ENCODE peak calls at places on chromosomes 5 and 9, in four cellular contexts. One of them, this sample, is unnamed.

GRCh38 chr9:89177021-89177400 is 1.6 kb downstream of the SHC3 start:
- DNase-seq in H9: no peak
- DNase-seq in IMR-90: peak; percentile 58
- DNase-seq in H1: no peak
- DNase-seq in this sample: peak; percentile 54

GRCh38 chr9:115208503-115208902 is 90.5 kb upstream of the TNC start:
- DNase-seq in IMR-90: peak; percentile 70
- DNase-seq in H9: no peak
- DNase-seq in H1: no peak
- DNase-seq in this sample: no peak

GRCh38 chr5:100188339-100188738 is 346.8 kb upstream of the FAM174A start:
- DNase-seq in IMR-90: no peak
- DNase-seq in H9: no peak
- DNase-seq in H1: no peak
- DNase-seq in this sample: no peak

GRCh38 chr5:175597718-175598117 is 60.2 kb upstream of the HRH2 start:
- DNase-seq in H1: no peak
- DNase-seq in IMR-90: no peak
- DNase-seq in H9: no peak
- DNase-seq in this sample: no peak

GRCh38 chr5:168992687-168993086 is 308.3 kb downstream of the SLIT3 start:
- DNase-seq in H9: peak; percentile 41
- DNase-seq in H1: peak; percentile 49
- DNase-seq in IMR-90: no peak
- DNase-seq in this sample: peak; percentile 51

GRCh38 chr5:171633776-171634470 is 151.7 kb upstream of the SMIM23 start:
- DNase-seq in IMR-90: no peak
- DNase-seq in H1: no peak
- DNase-seq in H9: no peak
- DNase-seq in this sample: no peak

GRCh38 chr5:107840592-107840991 is 169.9 kb upstream of the EFNA5 start:
- DNase-seq in H9: no peak
- DNase-seq in H1: no peak
- DNase-seq in IMR-90: no peak
- DNase-seq in this sample: no peak

GRCh38 chr5:132005591-132005990 is 5.9 kb downstream of the ACSL6 start:
- DNase-seq in H1: no peak
- DNase-seq in IMR-90: no peak
- DNase-seq in H9: no peak
- DNase-seq in this sample: no peak

GRCh38 chr9:21060919-21061561 is 16.7 kb downstream of the IFNB1 start:
- DNase-seq in H9: no peak
- DNase-seq in H1: no peak
- DNase-seq in IMR-90: peak; percentile 36
- DNase-seq in this sample: peak; percentile 19

GRCh38 chr5:171770153-171770552 is 15.5 kb upstream of the SMIM23 start:
- DNase-seq in IMR-90: no peak
- DNase-seq in H1: peak; percentile 48
- DNase-seq in H9: peak; percentile 47
- DNase-seq in this sample: peak; percentile 49

GRCh38 chr5:142548739-142549275 is 137.1 kb downstream of the FGF1 start:
- DNase-seq in H1: peak; percentile 73
- DNase-seq in IMR-90: peak; percentile 97
- DNase-seq in H9: peak; percentile 93
- DNase-seq in this sample: peak; percentile 99

GRCh38 chr9:136578620-136578914 is 32.7 kb upstream of the NOTCH1 start:
- DNase-seq in IMR-90: no peak
- DNase-seq in H9: no peak
- DNase-seq in H1: no peak
- DNase-seq in this sample: no peak

GRCh38 chr5:17243287-17244063 is 26.0 kb downstream of the BASP1 start:
- DNase-seq in H9: no peak
- DNase-seq in H1: no peak
- DNase-seq in IMR-90: no peak
- DNase-seq in this sample: no peak

GRCh38 chr5:87300744-87301143 is 33.1 kb downstream of the RASA1 start:
- DNase-seq in IMR-90: peak; percentile 94
- DNase-seq in H9: no peak
- DNase-seq in H1: no peak
- DNase-seq in this sample: peak; percentile 62

GRCh38 chr5:181120311-181120710 is 10.7 kb downstream of the OR2V1 start:
- DNase-seq in IMR-90: peak; percentile 41
- DNase-seq in H9: no peak
- DNase-seq in H1: no peak
- DNase-seq in this sample: no peak

GRCh38 chr5:141941307-141941706 is 16.7 kb downstream of the PCDH12 start:
- DNase-seq in IMR-90: no peak
- DNase-seq in H9: no peak
- DNase-seq in H1: no peak
- DNase-seq in this sample: no peak

GRCh38 chr9:114677418-114677817 is 4.6 kb downstream of the TEX48 start:
- DNase-seq in H9: no peak
- DNase-seq in H1: no peak
- DNase-seq in IMR-90: peak; percentile 100
- DNase-seq in this sample: no peak

GRCh38 chr9:97747201-97747965 is 50.2 kb upstream of the XPA start:
- DNase-seq in H9: no peak
- DNase-seq in H1: no peak
- DNase-seq in IMR-90: no peak
- DNase-seq in this sample: peak; percentile 44

GRCh38 chr5:43231977-43232376 is 40.0 kb downstream of the NIM1K start:
- DNase-seq in IMR-90: no peak
- DNase-seq in H9: peak; percentile 36
- DNase-seq in H1: peak; percentile 52
- DNase-seq in this sample: peak; percentile 34

GRCh38 chr5:71899865-71900342 is 180.8 kb downstream of the CARTPT start:
- DNase-seq in H9: no peak
- DNase-seq in H1: no peak
- DNase-seq in IMR-90: peak; percentile 65
- DNase-seq in this sample: no peak

GRCh38 chr5:151595411-151595826 is 4.3 kb upstream of the FAT2 start:
- DNase-seq in H9: no peak
- DNase-seq in H1: no peak
- DNase-seq in IMR-90: no peak
- DNase-seq in this sample: no peak

GRCh38 chr5:128227984-128228383 is 144.4 kb downstream of the SLC12A2 start:
- DNase-seq in H9: no peak
- DNase-seq in IMR-90: peak; percentile 91
- DNase-seq in H1: no peak
- DNase-seq in this sample: no peak

GRCh38 chr9:4366649-4367330 is 66.9 kb upstream of the GLIS3 start:
- DNase-seq in IMR-90: peak; percentile 54
- DNase-seq in H1: peak; percentile 59
- DNase-seq in H9: peak; percentile 63
- DNase-seq in this sample: peak; percentile 78

GRCh38 chr5:60495644-60496520 is 204.1 kb downstream of the DEPDC1B start:
- DNase-seq in H9: no peak
- DNase-seq in IMR-90: no peak
- DNase-seq in H1: no peak
- DNase-seq in this sample: no peak

GRCh38 chr9:134375011-134375390 is 48.7 kb downstream of the RXRA start:
- DNase-seq in H9: no peak
- DNase-seq in IMR-90: no peak
- DNase-seq in H1: no peak
- DNase-seq in this sample: no peak

GRCh38 chr5:51347704-51348103 is 35.5 kb upstream of the ISL1 start:
- DNase-seq in H9: no peak
- DNase-seq in IMR-90: no peak
- DNase-seq in H1: no peak
- DNase-seq in this sample: peak; percentile 68

GRCh38 chr9:114313186-114313585 is 9.7 kb upstream of the ORM1 start:
- DNase-seq in IMR-90: no peak
- DNase-seq in H9: no peak
- DNase-seq in H1: peak; percentile 10
- DNase-seq in this sample: no peak

GRCh38 chr9:88782931-88783451 is 208.3 kb upstream of the S1PR3 start:
- DNase-seq in H9: no peak
- DNase-seq in H1: no peak
- DNase-seq in IMR-90: peak; percentile 48
- DNase-seq in this sample: no peak

GRCh38 chr9:15271403-15271802 is 35.6 kb downstream of the TTC39B start:
- DNase-seq in H1: no peak
- DNase-seq in IMR-90: no peak
- DNase-seq in H9: no peak
- DNase-seq in this sample: no peak

GRCh38 chr9:26308328-26308727 is 584.3 kb downstream of the CAAP1 start:
- DNase-seq in H1: no peak
- DNase-seq in IMR-90: peak; percentile 40
- DNase-seq in H9: no peak
- DNase-seq in this sample: no peak

GRCh38 chr5:62489471-62489870 is 76.9 kb downstream of the IPO11 start:
- DNase-seq in H9: no peak
- DNase-seq in H1: no peak
- DNase-seq in IMR-90: no peak
- DNase-seq in this sample: peak; percentile 57

GRCh38 chr5:147391781-147392180 is 118.1 kb downstream of the DPYSL3 start:
- DNase-seq in IMR-90: peak; percentile 84
- DNase-seq in H9: no peak
- DNase-seq in H1: no peak
- DNase-seq in this sample: peak; percentile 72

GRCh38 chr5:42912184-42912766 is 100.6 kb upstream of the SELENOP start:
- DNase-seq in H1: no peak
- DNase-seq in H9: no peak
- DNase-seq in IMR-90: peak; percentile 72
- DNase-seq in this sample: peak; percentile 36

GRCh38 chr5:172771439-172772111 is 580 bp upstream of the DUSP1 start:
- DNase-seq in IMR-90: no peak
- DNase-seq in H9: no peak
- DNase-seq in H1: no peak
- DNase-seq in this sample: peak; percentile 74

GRCh38 chr9:83204047-83204446 is 141.1 kb upstream of the RASEF start:
- DNase-seq in H1: no peak
- DNase-seq in IMR-90: no peak
- DNase-seq in H9: no peak
- DNase-seq in this sample: no peak
- H3K56ac ChIP-seq in H1: no peak overlapping the region
- H3K56ac ChIP-seq in IMR-90: no peak overlapping the region
- H3K56ac ChIP-seq in H9: no peak overlapping the region
- H3K56ac ChIP-seq in this sample: no peak overlapping the region

GRCh38 chr9:87567566-87567965 is 69.9 kb downstream of the DAPK1 start:
- DNase-seq in IMR-90: no peak
- DNase-seq in H9: no peak
- DNase-seq in H1: no peak
- DNase-seq in this sample: peak; percentile 21
- H3K4me1 ChIP-seq in IMR-90: no peaks in the 10 kb centered on the region
- H3K4me1 ChIP-seq in H9: peaks cover 12% of the 10 kb centered on the region
- H3K4me1 ChIP-seq in H1: peaks cover 16% of the 10 kb centered on the region
- H3K4me1 ChIP-seq in this sample: peaks cover 25% of the 10 kb centered on the region

GRCh38 chr5:57349214-57349613 is 133.4 kb downstream of the ACTBL2 start:
- DNase-seq in IMR-90: no peak
- DNase-seq in H1: no peak
- DNase-seq in H9: no peak
- DNase-seq in this sample: no peak

GRCh38 chr5:57346336-57346735 is 136.3 kb downstream of the ACTBL2 start:
- DNase-seq in H9: no peak
- DNase-seq in IMR-90: no peak
- DNase-seq in H1: no peak
- DNase-seq in this sample: peak; percentile 57

DNA sequence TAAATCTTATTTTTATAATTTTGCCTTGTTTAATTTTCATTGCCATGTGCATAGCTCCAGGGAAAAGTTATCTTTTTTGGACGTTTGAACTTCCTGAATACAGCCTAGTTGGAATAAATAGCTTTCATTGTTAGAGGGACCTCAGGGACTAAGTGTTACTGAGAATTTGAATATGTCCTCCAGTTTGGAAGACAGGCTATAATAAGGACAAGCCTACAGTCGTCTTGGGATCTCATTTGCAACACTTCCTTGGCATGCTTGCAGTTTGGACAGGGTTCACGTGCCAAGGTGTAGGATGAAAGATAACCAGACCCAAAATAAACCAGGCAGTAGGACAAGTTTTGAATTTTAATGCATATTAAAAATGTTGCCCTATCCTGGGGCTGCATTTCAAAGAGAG is 134.2 kb downstream of the ACTBL2 start:
- DNase-seq in H9: no peak
- DNase-seq in H1: no peak
- DNase-seq in IMR-90: no peak
- DNase-seq in this sample: no peak
- H3K56ac ChIP-seq in H9: no peak overlapping the region
- H3K56ac ChIP-seq in H1: no peak overlapping the region
- H3K56ac ChIP-seq in IMR-90: no peak overlapping the region
- H3K56ac ChIP-seq in this sample: no peak overlapping the region

GRCh38 chr5:133117166-133117929 is 65.5 kb downstream of the HSPA4 start:
- DNase-seq in H9: no peak
- DNase-seq in IMR-90: no peak
- DNase-seq in H1: peak; percentile 41
- DNase-seq in this sample: no peak
- H3K4me1 ChIP-seq in H9: no peaks in the 10 kb centered on the region
- H3K4me1 ChIP-seq in IMR-90: peaks cover 3% of the 10 kb centered on the region
- H3K4me1 ChIP-seq in H1: no peaks in the 10 kb centered on the region
- H3K4me1 ChIP-seq in this sample: no peaks in the 10 kb centered on the region

This sample was measured in mesendoderm.